ENCODE peak calls at places on chromosomes 12 and 14, in eight cellular contexts. A is ACHN; H is foreskin melanocyte; M is midbrain; K is CD4-positive, CD25-positive, alpha-beta regulatory T cell; R is IMR-90; D is stimulated activated CD4-positive, alpha-beta T cell treated with anti-CD3 and anti-CD28 coated beads, Interleukin-15, amount 100 ng/mL, for 1 hour; J is GM12865. B is an unnamed sample.

GRCh38 chr14:21060590-21061346 is 3.1 kb downstream of the RNASE8 start:
- DNase-seq in A (no peak), H (no peak), M (no peak), K (no peak), R (no peak), D (no peak), J (no peak), B (no peak)

GRCh38 chr14:51357250-51357649 is 117.2 kb downstream of the TMX1 start:
- DNase-seq in A (no peak), H (no peak), M (no peak), K (no peak), R (peak; percentile 46), D (no peak), J (no peak), B (no peak)

GRCh38 chr12:53738834-53739284 is 11.6 kb upstream of the CALCOCO1 start:
- DNase-seq in A (no peak), H (no peak), M (no peak), K (no peak), R (no peak), D (no peak), J (no peak), B (no peak)

GRCh38 chr14:39873793-39874192 is 441.6 kb upstream of the FBXO33 start:
- DNase-seq in A (no peak), H (no peak), M (no peak), K (no peak), R (no peak), D (no peak), J (no peak), B (no peak)

GRCh38 chr12:113230315-113231274 is 9.3 kb downstream of the TPCN1 start:
- DNase-seq in A (no peak), H (no peak), M (no peak), K (no peak), R (no peak), D (no peak), J (peak; percentile 38), B (no peak)

GRCh38 chr14:105201928-105202513 is 20.9 kb upstream of the NUDT14 start:
- DNase-seq in A (no peak), H (no peak), M (no peak), K (no peak), R (no peak), D (no peak), J (peak; percentile 32), B (peak; percentile 43)

GRCh38 chr12:20367731-20368652 is at the start of gene PDE3A:
- DNase-seq in A (peak; percentile 80), H (peak; percentile 66), M (no peak), K (no peak), R (peak; percentile 73), D (no peak), J (no peak), B (no peak)

GRCh38 chr12:124761056-124761455 is 102.6 kb downstream of the SCARB1 start:
- DNase-seq in A (no peak), H (no peak), M (no peak), K (no peak), R (no peak), D (no peak), J (no peak), B (no peak)

GRCh38 chr12:8664228-8664963 is 1.8 kb upstream of the MFAP5 start:
- DNase-seq in A (no peak), H (no peak), M (no peak), K (no peak), R (no peak), D (no peak), J (no peak), B (no peak)

GRCh38 chr12:15919491-15919890 is 8.4 kb downstream of the DERA start:
- DNase-seq in A (no peak), H (no peak), M (no peak), K (no peak), R (no peak), D (no peak), J (no peak), B (no peak)

GRCh38 chr12:95953000-95953399 is 9.9 kb downstream of the AMDHD1 start:
- DNase-seq in A (no peak), H (no peak), M (no peak), K (no peak), R (no peak), D (no peak), J (no peak), B (no peak)

GRCh38 chr14:77653473-77653872 is 37.0 kb upstream of the SPTLC2 start:
- DNase-seq in A (no peak), H (no peak), M (no peak), K (no peak), R (no peak), D (no peak), J (no peak), B (no peak)

GRCh38 chr14:68246074-68246980 is 426.7 kb downstream of the RAD51B start:
- DNase-seq in A (no peak), H (no peak), M (no peak), K (no peak), R (no peak), D (no peak), J (no peak), B (no peak)

GRCh38 chr12:89432396-89432795 is 80.1 kb upstream of the DUSP6 start:
- DNase-seq in A (no peak), H (no peak), M (no peak), K (no peak), R (no peak), D (no peak), J (no peak), B (no peak)

GRCh38 chr12:15540469-15540872 is 218.2 kb downstream of the PTPRO start:
- DNase-seq in A (no peak), H (peak; percentile 74), M (no peak), K (no peak), R (peak; percentile 78), D (no peak), J (no peak), B (no peak)

GRCh38 chr14:65392296-65392695 is 20.2 kb upstream of the FUT8 start:
- DNase-seq in A (no peak), H (no peak), M (no peak), K (no peak), R (no peak), D (no peak), J (no peak), B (no peak)

GRCh38 chr12:48775991-48776649 is 12.8 kb downstream of the ADCY6 start:
- DNase-seq in A (no peak), H (no peak), M (no peak), K (no peak), R (no peak), D (no peak), J (no peak), B (no peak)

GRCh38 chr14:103880334-103880985 is 33.1 kb upstream of the PPP1R13B start:
- DNase-seq in A (peak; percentile 71), H (no peak), M (peak; percentile 55), K (no peak), R (peak; percentile 51), D (no peak), J (no peak), B (no peak)

GRCh38 chr14:20680843-20681347 is 3.5 kb upstream of the RNASE4 start:
- DNase-seq in A (no peak), H (no peak), M (no peak), K (no peak), R (no peak), D (no peak), J (no peak), B (no peak)

GRCh38 chr14:98290596-98290995 is 981.4 kb downstream of the BCL11B start:
- DNase-seq in A (peak; percentile 2), H (no peak), M (no peak), K (no peak), R (no peak), D (no peak), J (no peak), B (no peak)

GRCh38 chr12:105107176-105107496 is 395 bp upstream of the WASHC4 start:
- DNase-seq in A (peak; percentile 71), H (no peak), M (peak; percentile 89), K (no peak), R (peak; percentile 62), D (no peak), J (no peak), B (no peak)

B was measured in memory B cell.